ENCODE peak calls at places on chromosomes 6 and 20, in six cellular contexts. Z, A, X, W, I and T are unnamed samples.

GRCh38 chr6:113329942-113330897 is 526.9 kb upstream of the MARCKS start:
- DNase-seq in Z (no peak), A (no peak), W (no peak), X (no peak), I (no peak), T (no peak)

GRCh38 chr20:45343867-45344721 is 4.1 kb downstream of the SDC4 start:
- DNase-seq in X (peak), Z (peak), I (peak), A (no peak), W (no peak), T (no peak)

GRCh38 chr20:1150218-1150617 is 31.8 kb downstream of the PSMF1 start:
- DNase-seq in X (no peak), A (no peak), W (no peak), I (peak), Z (no peak), T (no peak)

GRCh38 chr6:168718821-168719475 is 278.0 kb downstream of the SMOC2 start:
- DNase-seq in A (no peak), W (no peak), X (no peak), I (no peak), Z (no peak), T (no peak)

GRCh38 chr6:158999154-158999668 is 791 bp downstream of the RSPH3 start:
- DNase-seq in W (no peak), I (no peak), A (no peak), X (no peak), Z (no peak), T (no peak)

GRCh38 chr6:18327621-18328548 is 59.3 kb upstream of the RNF144B start:
- DNase-seq in Z (no peak), A (no peak), X (no peak), I (no peak), W (no peak), T (no peak)

GRCh38 chr20:61789329-61789728 is 276.4 kb downstream of the TAF4 start:
- DNase-seq in W (no peak), A (no peak), X (no peak), I (no peak), Z (no peak), T (no peak)

GRCh38 chr20:63945031-63945658 is 11.1 kb downstream of the UCKL1 start:
- DNase-seq in W (no peak), X (no peak), Z (no peak), A (no peak), I (no peak), T (no peak)

GRCh38 chr6:137904822-137905617 is 38.0 kb downstream of the TNFAIP3 start:
- DNase-seq in W (peak), Z (peak), I (no peak), A (no peak), X (no peak), T (peak)

GRCh38 chr6:116450769-116451740 is 10.1 kb upstream of the CALHM6 start:
- DNase-seq in A (no peak), I (no peak), X (no peak), W (no peak), Z (no peak), T (no peak)

GRCh38 chr6:144856622-144857021 is 571.5 kb downstream of the UTRN start:
- DNase-seq in Z (no peak), W (no peak), A (no peak), I (no peak), X (no peak), T (no peak)

GRCh38 chr20:19403549-19403948 is 191.1 kb downstream of the SLC24A3 start:
- DNase-seq in I (no peak), Z (no peak), A (no peak), X (no peak), W (no peak), T (no peak)

GRCh38 chr20:58875111-58875510 is 22.6 kb downstream of the GNAS start:
- DNase-seq in A (no peak), W (no peak), Z (no peak), X (no peak), I (no peak), T (no peak)

GRCh38 chr20:5524886-5525285 is 208.1 kb upstream of the PROKR2 start:
- DNase-seq in I (no peak), Z (no peak), A (no peak), W (no peak), X (no peak), T (no peak)

GRCh38 chr6:56954389-56955170 is at the start of gene BEND6:
- DNase-seq in A (no peak), X (peak), Z (peak), I (peak), W (no peak), T (no peak)

GRCh38 chr6:113596907-113597583 is 260.1 kb upstream of the MARCKS start:
- DNase-seq in A (no peak), I (peak), X (no peak), W (no peak), Z (peak), T (no peak)

GRCh38 chr6:162184465-162184864 is 543.1 kb downstream of the PRKN start:
- DNase-seq in A (no peak), Z (no peak), X (no peak), I (no peak), W (no peak), T (no peak)

GRCh38 chr6:7684843-7685242 is 41.1 kb upstream of the BMP6 start:
- DNase-seq in I (no peak), W (no peak), A (no peak), X (no peak), Z (no peak), T (no peak)

GRCh38 chr20:58802061-58802460 is 48.6 kb downstream of the GNAS-AS1 start:
- DNase-seq in Z (no peak), X (no peak), W (no peak), I (no peak), A (no peak), T (no peak)

GRCh38 chr6:157169656-157170055 is 153.7 kb downstream of the TMEM242 start:
- DNase-seq in A (no peak), Z (no peak), W (no peak), X (no peak), I (no peak), T (no peak)

GRCh38 chr6:23890543-23891227 is 235.3 kb upstream of the NRSN1 start:
- DNase-seq in Z (no peak), I (peak), A (no peak), W (no peak), X (peak), T (no peak)

GRCh38 chr6:13666194-13667105 is 45.2 kb downstream of the RANBP9 start:
- DNase-seq in Z (no peak), A (no peak), W (no peak), X (no peak), I (peak), T (no peak)

GRCh38 chr6:123016431-123017110 is 20.5 kb downstream of the CLVS2 start:
- DNase-seq in X (no peak), A (no peak), I (no peak), W (no peak), Z (no peak), T (no peak)

GRCh38 chr6:34305982-34306702 is 57.3 kb upstream of the SMIM29 start:
- DNase-seq in W (no peak), X (no peak), I (peak), Z (no peak), A (no peak), T (no peak)

GRCh38 chr20:15708984-15709598 is 864.2 kb downstream of the KIF16B start:
- DNase-seq in X (no peak), W (peak), I (peak), Z (no peak), A (no peak), T (no peak)

GRCh38 chr6:138691595-138692057 is 81.9 kb upstream of the CCDC28A start:
- DNase-seq in X (no peak), A (no peak), I (peak), W (no peak), Z (peak), T (no peak)

GRCh38 chr20:48823960-48824497 is 3.8 kb downstream of the PREX1 start:
- DNase-seq in Z (peak), I (peak), X (peak), W (peak), A (no peak), T (peak)

GRCh38 chr20:364905-365794 is 15.4 kb upstream of the TRIB3 start:
- DNase-seq in W (peak), X (no peak), Z (no peak), A (no peak), I (peak), T (no peak)

GRCh38 chr20:35305682-35306556 is 13.7 kb upstream of the FAM83C start:
- DNase-seq in A (no peak), Z (peak), X (peak), I (peak), W (peak), T (peak)

GRCh38 chr6:46135176-46135575 is 5.4 kb downstream of the ENPP4 start:
- DNase-seq in W (no peak), I (no peak), Z (no peak), A (no peak), X (no peak), T (no peak)

GRCh38 chr6:109186012-109186411 is 90.7 kb downstream of the CEP57L1 start:
- DNase-seq in Z (no peak), W (no peak), I (no peak), A (no peak), X (no peak), T (no peak)

GRCh38 chr6:44077201-44077946 is 49.9 kb downstream of the MRPL14 start:
- DNase-seq in X (no peak), I (no peak), W (no peak), Z (no peak), A (no peak), T (no peak)

GRCh38 chr20:63087236-63087871 is 80.6 kb upstream of the BHLHE23 start:
- DNase-seq in X (no peak), I (no peak), A (no peak), W (no peak), Z (no peak), T (no peak)

GRCh38 chr6:53321701-53322100 is 27.0 kb downstream of the ELOVL5 start:
- DNase-seq in X (no peak), W (no peak), I (no peak), A (no peak), Z (no peak), T (no peak)

GRCh38 chr20:4053516-4053919 is 38.2 kb upstream of the RNF24 start:
- DNase-seq in W (no peak), Z (no peak), X (no peak), I (peak), A (no peak), T (no peak)